ENCODE peak calls at places on chromosome 22, in eight cellular contexts. F is suprapubic skin, U is IMR-90, J is ovary, P is HCT116, W is tibial nerve, I is prostate gland, C is K562. G is an unnamed sample.

GRCh38 chr22:24146791-24147353 is 34.4 kb upstream of the SUSD2 start:
- DNase-seq in P (no peak), J (peak; percentile 78), C (no peak), F (no peak), W (peak; percentile 24), I (no peak), U (peak; percentile 92), G (peak; percentile 72)

GRCh38 chr22:24503137-24503850 is 8.2 kb downstream of the UPB1 start:
- DNase-seq in U (peak; percentile 63), I (peak; percentile 33), J (peak; percentile 51), C (peak; percentile 71), F (no peak), P (peak; percentile 34), W (peak; percentile 65), G (peak; percentile 76)

GRCh38 chr22:28207281-28208030 is 288.4 kb upstream of the PITPNB start:
- DNase-seq in P (no peak), F (no peak), I (no peak), C (no peak), J (no peak), W (no peak), U (peak; percentile 45), G (peak; percentile 50)

GRCh38 chr22:24060375-24060788 is 49.3 kb downstream of the CABIN1 start:
- DNase-seq in W (peak; percentile 49), C (no peak), U (peak; percentile 96), I (peak; percentile 51), J (no peak), F (no peak), P (no peak), G (peak; percentile 97)

GRCh38 chr22:18994780-18995711 is 59.0 kb upstream of the PRODH start:
- DNase-seq in J (no peak), C (no peak), U (no peak), P (no peak), F (no peak), I (no peak), W (no peak), G (no peak)

GRCh38 chr22:30304495-30305244 is 15.4 kb upstream of the CASTOR1 start:
- DNase-seq in U (no peak), P (no peak), J (no peak), F (no peak), C (no peak), I (peak; percentile 62), W (no peak), G (peak; percentile 36)

GRCh38 chr22:27139935-27140493 is 482.6 kb downstream of the MIAT start:
- DNase-seq in P (no peak), I (no peak), W (no peak), U (peak; percentile 83), F (no peak), C (no peak), J (peak; percentile 70), G (peak; percentile 68)

GRCh38 chr22:19879996-19880785 is 25.5 kb upstream of the GNB1L start:
- DNase-seq in I (no peak), W (no peak), F (peak; percentile 46), P (no peak), J (peak; percentile 17), C (no peak), U (no peak), G (no peak)

GRCh38 chr22:41983516-41983915 is 14.3 kb downstream of the SEPTIN3 start:
- DNase-seq in U (no peak), I (no peak), P (no peak), C (no peak), F (no peak), W (no peak), J (no peak), G (no peak)

GRCh38 chr22:46770726-46771125 is 8.3 kb downstream of the TBC1D22A start:
- DNase-seq in P (no peak), I (no peak), U (no peak), F (peak; percentile 64), J (no peak), W (peak; percentile 30), C (no peak), G (peak; percentile 71)

GRCh38 chr22:46769706-46770105 is 7.3 kb downstream of the TBC1D22A start:
- DNase-seq in I (no peak), C (no peak), U (no peak), J (no peak), P (no peak), W (no peak), F (peak; percentile 56), G (no peak)

GRCh38 chr22:46767249-46767985 is 5.0 kb downstream of the TBC1D22A start:
- DNase-seq in U (no peak), P (no peak), C (no peak), J (no peak), W (no peak), I (no peak), F (peak; percentile 37), G (no peak)

GRCh38 chr22:46770151-46770641 is 7.7 kb downstream of the TBC1D22A start:
- DNase-seq in F (peak; percentile 37), W (no peak), U (no peak), C (no peak), I (no peak), P (no peak), J (peak; percentile 36), G (no peak)

GRCh38 chr22:46769191-46769675 is 6.8 kb downstream of the TBC1D22A start:
- DNase-seq in W (no peak), C (no peak), F (peak; percentile 44), U (no peak), I (no peak), P (no peak), J (no peak), G (no peak)
- TF ChIP-seq POLR2A in W (no peak), C (no peak), F (no peak), U (no peak), I (no peak), P (no peak), J (no peak), G (no peak)

DNA sequence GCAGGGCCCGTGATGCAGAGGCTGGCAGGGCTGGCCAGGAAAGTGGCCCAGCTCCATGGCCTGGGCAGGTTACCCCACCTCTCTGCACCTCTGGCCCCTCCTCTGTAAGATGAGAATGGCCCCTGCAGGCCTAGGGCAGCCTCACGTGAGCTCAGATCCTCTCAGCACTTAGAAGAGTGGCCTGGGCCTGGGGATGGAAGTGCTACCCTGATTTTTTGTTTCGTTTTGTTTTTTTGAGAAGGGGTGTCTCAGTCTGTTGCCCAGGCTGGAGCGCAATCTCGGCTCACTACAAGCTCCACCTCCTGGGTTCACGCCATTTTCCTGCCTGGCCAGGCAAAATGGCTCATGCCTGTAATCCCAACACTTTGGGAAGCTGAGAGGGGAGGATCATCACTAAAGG is 982 bp downstream of the APOBEC3H start:
- DNase-seq in F (no peak), C (no peak), I (no peak), W (no peak), P (no peak), U (no peak), J (no peak), G (no peak)
- TF ChIP-seq POLR2A in F (no peak), C (no peak), I (no peak), W (no peak), P (no peak), U (no peak), J (no peak), G (no peak)

DNA sequence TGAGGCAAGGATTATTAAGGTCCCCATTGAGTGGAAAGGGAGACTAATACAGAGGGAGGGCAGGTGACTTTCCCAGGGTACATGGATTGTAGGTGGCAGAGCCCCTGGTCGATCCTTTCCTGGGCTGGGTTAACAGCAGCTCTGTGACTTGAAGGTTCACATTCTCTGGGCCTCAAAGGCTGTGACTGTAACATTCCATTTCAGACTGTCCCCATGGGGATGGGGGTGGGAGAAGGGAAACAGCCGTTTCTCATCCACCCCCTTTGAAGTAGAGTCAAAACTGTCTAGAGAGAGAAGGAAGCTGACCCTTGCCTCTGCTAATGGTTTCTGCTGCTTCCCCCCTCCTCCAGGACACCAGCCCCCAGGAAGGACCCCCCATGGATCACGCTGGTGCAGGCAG is 19.2 kb downstream of the MICALL1 start:
- DNase-seq in I (no peak), J (no peak), P (no peak), F (no peak), C (no peak), U (no peak), W (no peak), G (no peak)
- TF ChIP-seq POLR2A in I (no peak), J (no peak), P (no peak), F (no peak), C (no peak), U (no peak), W (no peak), G (no peak)

GRCh38 chr22:46057762-46058420 is 80.9 kb upstream of the WNT7B start:
- DNase-seq in C (no peak), J (peak; percentile 41), I (peak; percentile 84), W (peak; percentile 78), P (no peak), F (peak; percentile 64), U (no peak), G (no peak)
- TF ChIP-seq POLR2A in C (no peak), J (peak; percentile 15), I (peak; percentile 82), W (peak; percentile 24), P (no peak), F (no peak), U (no peak), G (no peak)

GRCh38 chr22:50012201-50013181 is at the start of gene IL17REL:
- DNase-seq in W (no peak), U (peak; percentile 10), J (no peak), C (peak; percentile 44), I (no peak), F (no peak), P (no peak), G (no peak)

GRCh38 chr22:50014655-50015401 is 2.3 kb upstream of the IL17REL start:
- DNase-seq in F (no peak), J (no peak), C (no peak), W (no peak), P (no peak), I (no peak), U (no peak), G (no peak)

GRCh38 chr22:50015451-50016307 is 3.1 kb upstream of the IL17REL start:
- DNase-seq in F (peak; percentile 57), P (no peak), C (no peak), I (no peak), U (no peak), W (no peak), J (no peak), G (no peak)

GRCh38 chr22:50016308-50016987 is 3.9 kb upstream of the IL17REL start:
- DNase-seq in W (no peak), C (no peak), F (peak; percentile 37), P (no peak), U (no peak), J (no peak), I (no peak), G (no peak)

DNA sequence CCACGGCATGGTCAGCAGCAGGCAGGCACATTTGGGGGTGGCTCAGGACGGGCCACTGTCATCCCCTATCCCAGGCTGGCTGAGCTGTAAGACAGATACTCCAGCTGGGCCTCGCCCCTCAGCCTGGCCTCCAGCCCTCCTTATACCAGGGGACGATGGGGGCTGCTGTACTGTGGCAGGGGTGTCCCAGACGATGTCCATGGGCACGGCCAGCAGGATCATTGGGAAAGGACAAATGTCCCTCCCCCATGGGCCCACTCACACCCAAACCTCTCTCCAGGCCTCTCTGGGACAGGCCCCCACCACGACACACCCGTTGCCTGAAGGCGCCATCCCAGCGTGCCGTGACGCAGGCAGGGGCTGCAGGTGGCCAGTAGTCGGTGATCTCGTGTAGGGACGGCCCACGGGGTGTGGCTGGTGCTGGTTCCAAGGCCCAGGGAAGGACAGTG is 1.5 kb upstream of the IL17REL start:
- DNase-seq in J (no peak), F (peak; percentile 57), U (no peak), C (no peak), W (no peak), P (no peak), I (no peak), G (no peak)
- TF ChIP-seq POLR2A in J (no peak), F (no peak), U (no peak), C (no peak), W (no peak), P (no peak), I (no peak), G (no peak)

GRCh38 chr22:17917490-17917983 is 106.8 kb downstream of the MICAL3 start:
- DNase-seq in W (no peak), I (no peak), C (peak; percentile 91), P (no peak), J (no peak), U (no peak), F (no peak), G (no peak)
- TF ChIP-seq POLR2A in W (no peak), I (no peak), C (peak; percentile 56), P (no peak), J (no peak), U (no peak), F (no peak), G (no peak)